ENCODE peak calls at places on chromosomes 12 and 14, in nine cellular contexts. U is PC-9; M is GM06990; E is A172; J is GDM1; K is EL; I is stimulated activated CD4-positive, alpha-beta T cell treated with anti-CD3 and anti-CD28 coated beads, TNF-alpha, amount 100 ng/mL, for 1 hour; Y is GM10248; L is non-pigmented ciliary epithelial cell. V is an unnamed sample.

GRCh38 chr14:100445436-100446088 is 122.4 kb downstream of the SLC25A47 start:
- DNase-seq in U (no peak), M (no peak), E (no peak), J (no peak), K (no peak), I (no peak), Y (no peak), L (no peak), V (no peak)

GRCh38 chr12:4274960-4275868 is 1.7 kb downstream of the CCND2 start:
- DNase-seq in U (no peak), M (peak), E (no peak), J (no peak), K (no peak), I (no peak), Y (no peak), L (no peak), V (no peak)

GRCh38 chr12:94049718-94050117 is 98.7 kb upstream of the PLXNC1 start:
- DNase-seq in U (no peak), M (no peak), E (no peak), J (no peak), K (no peak), I (no peak), Y (no peak), L (no peak), V (no peak)

GRCh38 chr12:116759783-116760581 is 21.9 kb downstream of the RNFT2 start:
- DNase-seq in U (no peak), M (no peak), E (no peak), J (no peak), K (no peak), I (no peak), Y (no peak), L (no peak), V (no peak)

GRCh38 chr14:68266998-68267397 is 447.4 kb downstream of the RAD51B start:
- DNase-seq in U (no peak), M (peak), E (no peak), J (no peak), K (no peak), I (no peak), Y (no peak), L (no peak), V (no peak)

GRCh38 chr12:122064034-122064777 is 14.3 kb upstream of the MLXIP start:
- DNase-seq in U (peak), M (peak), E (peak), J (peak), K (peak), I (no peak), Y (peak), L (no peak), V (peak)

GRCh38 chr14:34981743-34982420 is 910 bp upstream of the SRP54 start:
- DNase-seq in U (peak), M (no peak), E (no peak), J (no peak), K (no peak), I (no peak), Y (no peak), L (no peak), V (no peak)

GRCh38 chr12:19306366-19306765 is 132.9 kb upstream of the AEBP2 start:
- DNase-seq in U (no peak), M (no peak), E (no peak), J (no peak), K (no peak), I (no peak), Y (no peak), L (no peak), V (no peak)

GRCh38 chr12:27652174-27652763 is 44.0 kb upstream of the REP15 start:
- DNase-seq in U (peak), M (no peak), E (peak), J (peak), K (peak), I (no peak), Y (peak), L (peak), V (peak)

GRCh38 chr12:120751389-120751788 is 25.8 kb downstream of the ACADS start:
- DNase-seq in U (no peak), M (no peak), E (no peak), J (peak), K (no peak), I (no peak), Y (no peak), L (no peak), V (no peak)

GRCh38 chr12:80469681-80470080 is 25.6 kb downstream of the PTPRQ start:
- DNase-seq in U (no peak), M (no peak), E (no peak), J (no peak), K (no peak), I (no peak), Y (no peak), L (no peak), V (no peak)

GRCh38 chr14:92982941-92983340 is 60.0 kb downstream of the CHGA start:
- DNase-seq in U (no peak), M (no peak), E (peak), J (no peak), K (no peak), I (no peak), Y (no peak), L (no peak), V (no peak)

GRCh38 chr14:75301666-75302325 is 23.2 kb downstream of the FOS start:
- DNase-seq in U (no peak), M (peak), E (no peak), J (peak), K (no peak), I (no peak), Y (no peak), L (no peak), V (no peak)

GRCh38 chr12:39846304-39846703 is 226.7 kb upstream of the ABCD2 start:
- DNase-seq in U (no peak), M (no peak), E (no peak), J (no peak), K (no peak), I (no peak), Y (no peak), L (no peak), V (no peak)

GRCh38 chr12:6941786-6942185 is 1.8 kb upstream of the RNU7-1 start:
- DNase-seq in U (no peak), M (no peak), E (no peak), J (no peak), K (no peak), I (no peak), Y (no peak), L (no peak), V (no peak)

GRCh38 chr12:102917026-102917787 is at the start of gene PAH:
- DNase-seq in U (no peak), M (peak), E (no peak), J (no peak), K (peak), I (no peak), Y (peak), L (no peak), V (no peak)

GRCh38 chr12:86711716-86712115 is 455.5 kb upstream of the MGAT4C start:
- DNase-seq in U (no peak), M (no peak), E (no peak), J (no peak), K (no peak), I (no peak), Y (no peak), L (no peak), V (no peak)

GRCh38 chr14:64705406-64706118 is 1.3 kb downstream of the PLEKHG3 start:
- DNase-seq in U (no peak), M (no peak), E (no peak), J (no peak), K (peak), I (no peak), Y (no peak), L (no peak), V (no peak)

GRCh38 chr14:36333106-36333505 is 12.7 kb upstream of the MBIP start:
- DNase-seq in U (no peak), M (no peak), E (no peak), J (no peak), K (no peak), I (no peak), Y (no peak), L (no peak), V (no peak)

GRCh38 chr12:68903511-68903910 is 29.5 kb downstream of the CPM start:
- DNase-seq in U (no peak), M (no peak), E (no peak), J (no peak), K (no peak), I (no peak), Y (no peak), L (no peak), V (no peak)

GRCh38 chr12:23950775-23951391 is 1.4 kb upstream of the SOX5 start:
- DNase-seq in U (no peak), M (no peak), E (no peak), J (no peak), K (no peak), I (no peak), Y (no peak), L (no peak), V (no peak)

GRCh38 chr14:68521952-68522509 is 270.8 kb downstream of the ZFP36L1 start:
- DNase-seq in U (no peak), M (no peak), E (no peak), J (no peak), K (no peak), I (no peak), Y (no peak), L (no peak), V (no peak)

GRCh38 chr12:53073881-53074280 is 5.3 kb downstream of the SPRYD3 start:
- DNase-seq in U (no peak), M (no peak), E (no peak), J (no peak), K (no peak), I (no peak), Y (no peak), L (no peak), V (no peak)

GRCh38 chr12:91574391-91574790 is 391.8 kb upstream of the DCN start:
- DNase-seq in U (no peak), M (no peak), E (no peak), J (no peak), K (no peak), I (no peak), Y (no peak), L (no peak), V (no peak)

GRCh38 chr12:53659609-53660008 is 16.3 kb downstream of the ATP5MC2 start:
- DNase-seq in U (no peak), M (no peak), E (no peak), J (no peak), K (no peak), I (no peak), Y (no peak), L (no peak), V (no peak)

GRCh38 chr12:120742207-120742536 is 16.5 kb downstream of the ACADS start:
- DNase-seq in U (no peak), M (no peak), E (no peak), J (no peak), K (no peak), I (no peak), Y (no peak), L (no peak), V (no peak)

GRCh38 chr12:83805873-83806272 is 1106.7 kb downstream of the SLC6A15 start:
- DNase-seq in U (no peak), M (no peak), E (no peak), J (no peak), K (no peak), I (no peak), Y (no peak), L (no peak), V (no peak)

GRCh38 chr12:12265571-12266388 is 1.1 kb downstream of the LRP6 start:
- DNase-seq in U (peak), M (no peak), E (no peak), J (no peak), K (peak), I (no peak), Y (no peak), L (no peak), V (no peak)